ENCODE peak calls at places on chromosome 9, in four cellular contexts. B is lung microvascular endothelial cell; G is stimulated activated CD4-positive, alpha-beta T cell treated with anti-CD3 and anti-CD28 coated beads, Interleukin-2, amount 100 ng/mL, for 48 hours; I is A673. Z is an unnamed sample.

GRCh38 chr9:34328983-34329832 is at the start of the genes KIF24 and NUDT2:
- DNase-seq in G (peak; percentile 89), I (peak; percentile 100), B (peak; percentile 100), Z (peak; percentile 100)

GRCh38 chr9:129459550-129460322 is 161.2 kb downstream of the C9orf50 start:
- DNase-seq in I (no peak), B (no peak), G (peak; percentile 48), Z (no peak)

GRCh38 chr9:85640425-85640824 is 101.3 kb downstream of the AGTPBP1 start:
- DNase-seq in I (no peak), G (no peak), B (no peak), Z (no peak)

GRCh38 chr9:35616681-35617459 is 1.3 kb downstream of the CD72 start:
- DNase-seq in B (peak; percentile 38), G (peak; percentile 59), I (no peak), Z (peak; percentile 41)

GRCh38 chr9:124248992-124249391 is 8.8 kb upstream of the NEK6 start:
- DNase-seq in I (no peak), B (no peak), G (no peak), Z (no peak)

GRCh38 chr9:122318284-122318683 is 52.5 kb upstream of the PTGS1 start:
- DNase-seq in I (no peak), G (no peak), B (peak; percentile 16), Z (no peak)

GRCh38 chr9:69178583-69179011 is 4.5 kb downstream of the TJP2 start:
- DNase-seq in G (no peak), B (no peak), I (no peak), Z (no peak)

GRCh38 chr9:121326924-121327613 is 43.0 kb downstream of the STOM start:
- DNase-seq in B (peak; percentile 38), I (no peak), G (no peak), Z (no peak)

GRCh38 chr9:82938426-82938825 is 124.5 kb downstream of the RASEF start:
- DNase-seq in I (no peak), B (no peak), G (no peak), Z (no peak)

GRCh38 chr9:134138292-134138691 is 2.4 kb downstream of the WDR5 start:
- DNase-seq in B (no peak), G (no peak), I (no peak), Z (no peak)

GRCh38 chr9:38689678-38690077 is 30.3 kb downstream of the FAM240B start:
- DNase-seq in I (peak; percentile 91), B (no peak), G (no peak), Z (no peak)

GRCh38 chr9:88364706-88365105 is 23.5 kb upstream of the SPIN1 start:
- DNase-seq in B (no peak), I (no peak), G (no peak), Z (no peak)

GRCh38 chr9:34628656-34629491 is at the start of gene ARID3C:
- DNase-seq in I (no peak), G (no peak), B (no peak), Z (no peak)

GRCh38 chr9:132711846-132712245 is 41.6 kb downstream of the GTF3C4 start:
- DNase-seq in G (no peak), B (no peak), I (no peak), Z (no peak)

GRCh38 chr9:113695901-113696300 is 180.2 kb upstream of the ZNF618 start:
- DNase-seq in I (no peak), B (no peak), G (no peak), Z (no peak)

GRCh38 chr9:1460143-1460769 is 410.1 kb downstream of the DMRT2 start:
- DNase-seq in I (peak; percentile 32), B (no peak), G (no peak), Z (peak; percentile 8)

GRCh38 chr9:137240841-137241489 is at the start of gene TUBB4B:
- DNase-seq in G (peak; percentile 93), I (peak; percentile 100), B (peak; percentile 100), Z (peak; percentile 100)

GRCh38 chr9:130445268-130445983 is 665 bp downstream of the ASS1 start:
- DNase-seq in B (peak; percentile 26), G (no peak), I (no peak), Z (no peak)

GRCh38 chr9:84293001-84293798 is 47.4 kb downstream of the SLC28A3 start:
- DNase-seq in I (no peak), G (no peak), B (no peak), Z (peak; percentile 30)

GRCh38 chr9:135290086-135290485 is 189.5 kb upstream of the PPP1R26 start:
- DNase-seq in I (no peak), G (no peak), B (no peak), Z (no peak)

GRCh38 chr9:131233556-131233955 is 42.8 kb downstream of the FAM78A start:
- DNase-seq in B (no peak), G (no peak), I (no peak), Z (no peak)

GRCh38 chr9:77678136-77678535 is 30.0 kb upstream of the GNA14 start:
- DNase-seq in I (no peak), G (no peak), B (no peak), Z (no peak)